ENCODE peak calls at places on chromosomes 12 and 14, in nine cellular contexts. L is upper lobe of right lung, S is tibial artery, Z is neural progenitor cell, O is small intestine, N is ovary, B is GM23248, U is hepatocyte, Q is H9. X is an unnamed sample. For H3K4me1, the result is how much of the 10 kb centered on the place peaks cover.

GRCh38 chr12:123013185-123014095 is 33.0 kb downstream of the ARL6IP4 start:
- DNase-seq in L (no peak), S (no peak), Z (no peak), O (no peak), N (no peak), B (no peak), U (no peak), Q (no peak), X (no peak)

GRCh38 chr14:35374273-35374681 is 30.3 kb downstream of the NFKBIA start:
- DNase-seq in L (no peak), S (peak), Z (no peak), O (peak), N (no peak), B (peak), U (peak), Q (no peak), X (peak)

GRCh38 chr12:71478277-71478676 is 38.7 kb downstream of the LGR5 start:
- DNase-seq in L (no peak), S (no peak), Z (no peak), O (no peak), N (no peak), B (no peak), U (no peak), Q (no peak), X (no peak)

GRCh38 chr12:6767301-6767591 is 1.1 kb downstream of the PTMS start:
- DNase-seq in L (no peak), S (no peak), Z (no peak), O (no peak), N (no peak), B (peak), U (no peak), Q (no peak), X (no peak)

GRCh38 chr14:43625294-43625693 is 881.8 kb downstream of the FSCB start:
- DNase-seq in L (no peak), S (no peak), Z (no peak), O (no peak), N (no peak), B (no peak), U (no peak), Q (no peak), X (no peak)

GRCh38 chr14:94681300-94682060 is 69.3 kb downstream of the SERPINA3 start:
- DNase-seq in L (peak), S (peak), Z (peak), O (peak), N (no peak), B (peak), U (peak), Q (peak), X (peak)

GRCh38 chr12:54428050-54429013 is 9.3 kb upstream of the ITGA5 start:
- DNase-seq in L (no peak), S (peak), Z (no peak), O (no peak), N (no peak), B (peak), U (no peak), Q (peak), X (no peak)

GRCh38 chr14:90201344-90201743 is 55.0 kb upstream of the PSMC1 start:
- DNase-seq in L (no peak), S (no peak), Z (no peak), O (no peak), N (no peak), B (no peak), U (no peak), Q (no peak), X (no peak)

GRCh38 chr12:82686223-82687019 is at the start of gene TMTC2:
- DNase-seq in L (peak), S (peak), Z (peak), O (peak), N (peak), B (peak), U (peak), Q (peak), X (peak)

GRCh38 chr14:68816183-68816942 is 23.5 kb upstream of the ZFP36L1 start:
- DNase-seq in L (peak), S (peak), Z (peak), O (peak), N (peak), B (peak), U (peak), Q (peak), X (peak)

GRCh38 chr14:105647784-105648608 is 121.6 kb downstream of the TMEM121 start:
- DNase-seq in L (no peak), S (no peak), Z (no peak), O (no peak), N (no peak), B (no peak), U (no peak), Q (no peak), X (no peak)

GRCh38 chr12:84857809-84858208 is 54.8 kb downstream of the SLC6A15 start:
- DNase-seq in L (no peak), S (no peak), Z (no peak), O (no peak), N (no peak), B (no peak), U (no peak), Q (no peak), X (no peak)

GRCh38 chr14:105913221-105913620 is 386.8 kb downstream of the TMEM121 start:
- DNase-seq in L (peak), S (no peak), Z (no peak), O (no peak), N (no peak), B (no peak), U (no peak), Q (no peak), X (no peak)

GRCh38 chr14:67680941-67681340 is 6.5 kb upstream of the VTI1B start:
- DNase-seq in L (no peak), S (no peak), Z (no peak), O (no peak), N (no peak), B (no peak), U (no peak), Q (no peak), X (no peak)

GRCh38 chr12:40225984-40226602 is 1.3 kb downstream of the LRRK2 start:
- DNase-seq in L (no peak), S (no peak), Z (no peak), O (peak), N (no peak), B (peak), U (no peak), Q (no peak), X (no peak)

GRCh38 chr12:24955853-24956252 is 7.0 kb upstream of the BCAT1 start:
- DNase-seq in L (no peak), S (no peak), Z (no peak), O (no peak), N (no peak), B (no peak), U (no peak), Q (peak), X (no peak)

GRCh38 chr12:3365416-3366385 is 125.3 kb upstream of the PRMT8 start:
- DNase-seq in L (no peak), S (no peak), Z (peak), O (no peak), N (no peak), B (peak), U (peak), Q (peak), X (no peak)

GRCh38 chr14:80117876-80118275 is 93.4 kb downstream of the DIO2 start:
- DNase-seq in L (no peak), S (no peak), Z (no peak), O (no peak), N (no peak), B (no peak), U (no peak), Q (no peak), X (no peak)

GRCh38 chr14:51607677-51608076 is 44.0 kb upstream of the FRMD6 start:
- DNase-seq in L (no peak), S (no peak), Z (no peak), O (no peak), N (no peak), B (peak), U (peak), Q (no peak), X (no peak)
- H3K4me1 ChIP-seq in L (under half), S (under half), Z (under half), O (under half), N (under half), B (half or more), U (under half), Q (under half), X (under half)

DNA sequence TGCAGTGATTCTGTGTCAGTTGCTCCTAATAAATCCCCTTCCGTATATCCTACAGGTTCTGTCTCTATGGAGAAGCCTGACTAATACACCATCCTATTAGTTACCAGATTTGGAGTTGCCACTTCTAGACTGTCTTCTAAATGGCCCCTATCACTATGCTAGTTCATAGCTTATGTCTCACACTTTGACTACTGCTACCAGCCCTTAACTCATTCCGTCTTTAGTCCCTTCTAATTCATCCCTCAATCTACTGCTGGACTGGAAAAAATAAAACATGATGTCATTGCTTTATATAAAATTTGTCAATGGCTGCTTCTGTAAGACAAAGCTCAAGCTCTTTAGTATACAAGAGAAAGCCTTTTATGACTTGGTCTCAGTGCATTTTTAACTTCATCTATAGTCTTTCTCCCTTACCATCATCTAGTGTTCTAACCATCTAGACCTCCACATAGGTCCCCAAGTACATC is 99.5 kb downstream of the PPP1R12A start:
- DNase-seq in L (no peak), S (no peak), Z (no peak), O (no peak), N (no peak), B (no peak), U (no peak), Q (no peak), X (no peak)
- H3K27ac ChIP-seq in L (no peak), S (no peak), Z (no peak), O (no peak), N (no peak), B (no peak), U (no peak), Q (no peak), X (no peak)

DNA sequence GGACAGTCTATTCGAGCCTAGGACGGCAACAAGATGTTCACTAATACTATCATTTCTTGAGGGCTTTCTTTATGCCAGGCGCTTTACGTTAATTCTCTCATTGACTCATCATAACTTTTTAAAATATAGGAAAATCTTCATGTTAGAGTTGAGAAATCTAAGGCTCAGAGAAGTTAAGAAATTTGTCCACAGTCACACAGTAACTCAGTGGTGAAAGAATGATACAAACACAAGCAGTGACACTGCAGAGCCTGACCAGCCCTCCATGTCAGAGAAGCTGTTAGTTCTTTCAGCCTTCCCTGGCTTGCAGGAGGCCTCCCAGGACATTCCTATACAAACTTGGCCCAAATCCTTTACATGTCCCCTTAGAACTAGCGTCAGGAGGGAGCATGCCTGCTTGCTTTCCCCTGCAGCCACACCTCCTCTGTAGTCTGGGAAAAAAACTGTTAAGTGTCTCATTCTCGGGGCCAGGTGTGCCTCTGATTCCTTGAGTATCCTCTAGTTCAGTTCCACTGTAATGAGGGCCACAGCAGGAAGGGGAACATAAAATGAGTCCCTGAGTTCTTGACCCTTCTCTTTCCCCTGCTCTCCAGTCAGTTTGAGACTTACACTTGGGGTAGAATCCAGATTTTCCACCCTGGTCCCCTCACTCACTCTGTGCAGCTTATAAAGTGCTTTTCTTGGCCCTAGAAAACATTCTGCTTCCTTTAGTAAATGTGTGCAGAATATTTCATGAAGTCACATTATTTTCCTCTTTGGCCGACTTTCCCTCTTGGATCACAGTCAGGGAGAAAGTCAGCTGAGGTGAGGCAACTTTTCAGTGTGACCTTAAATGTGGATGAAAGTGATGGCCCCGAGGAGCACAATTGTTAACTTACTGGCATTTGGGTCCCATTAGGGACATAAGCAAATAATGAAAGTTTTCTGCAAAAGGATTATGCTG is 152.2 kb upstream of the HIF1A start:
- DNase-seq in L (no peak), S (no peak), Z (no peak), O (no peak), N (no peak), B (peak), U (no peak), Q (no peak), X (no peak)
- H3K4me1 ChIP-seq in L (under half), S (half or more), Z (under half), O (under half), N (under half), B (half or more), U (under half), Q (under half), X (under half)

GRCh38 chr12:45224311-45224710 is 8.4 kb downstream of the ANO6 start:
- DNase-seq in L (no peak), S (no peak), Z (no peak), O (no peak), N (no peak), B (no peak), U (no peak), Q (no peak), X (no peak)

GRCh38 chr12:45227668-45228067 is 11.8 kb downstream of the ANO6 start:
- DNase-seq in L (no peak), S (no peak), Z (no peak), O (no peak), N (no peak), B (no peak), U (no peak), Q (no peak), X (no peak)

GRCh38 chr12:45220366-45220931 is 4.6 kb downstream of the ANO6 start:
- DNase-seq in L (no peak), S (no peak), Z (no peak), O (peak), N (no peak), B (no peak), U (no peak), Q (no peak), X (no peak)

GRCh38 chr12:45220961-45221360 is 5.1 kb downstream of the ANO6 start:
- DNase-seq in L (no peak), S (no peak), Z (no peak), O (no peak), N (no peak), B (no peak), U (no peak), Q (no peak), X (no peak)

GRCh38 chr12:45223868-45224267 is 8.0 kb downstream of the ANO6 start:
- DNase-seq in L (no peak), S (no peak), Z (no peak), O (peak), N (no peak), B (no peak), U (no peak), Q (no peak), X (no peak)
- H3K27ac ChIP-seq in L (no peak), S (no peak), Z (no peak), O (no peak), N (no peak), B (no peak), U (no peak), Q (no peak), X (no peak)

DNA sequence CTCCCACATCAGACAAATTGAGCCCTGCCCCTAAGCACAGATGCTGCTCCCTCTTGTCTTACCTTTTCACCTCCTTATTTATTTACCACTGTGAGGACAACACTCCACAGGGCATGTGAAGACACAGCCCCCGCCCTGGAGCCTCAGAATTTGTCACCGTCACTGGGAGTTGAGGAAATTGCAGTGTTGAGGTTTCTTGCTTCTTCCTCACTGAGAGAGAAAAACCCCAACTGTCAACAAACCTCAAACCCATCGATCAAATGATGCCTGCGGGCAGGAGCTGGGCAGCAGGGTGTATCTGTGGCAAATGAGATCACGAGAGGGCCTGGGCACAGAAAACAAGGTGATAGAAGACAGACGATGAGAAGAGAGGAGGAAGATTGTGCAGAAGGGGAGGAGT is 30.5 kb upstream of the PLEKHG3 start:
- DNase-seq in L (no peak), S (no peak), Z (no peak), O (no peak), N (no peak), B (no peak), U (no peak), Q (no peak), X (no peak)
- H3K4me1 ChIP-seq in L (under half), S (under half), Z (under half), O (under half), N (under half), B (under half), U (under half), Q (under half), X (under half)

GRCh38 chr12:75953312-75953906 is 78.2 kb downstream of the PHLDA1 start:
- DNase-seq in L (no peak), S (no peak), Z (no peak), O (no peak), N (peak), B (peak), U (peak), Q (no peak), X (no peak)
- H3K27ac ChIP-seq in L (no peak), S (no peak), Z (no peak), O (peak), N (peak), B (peak), U (peak), Q (no peak), X (no peak)

GRCh38 chr12:57089259-57090245 is 638 bp downstream of the NAB2 start:
- DNase-seq in L (peak), S (peak), Z (peak), O (peak), N (peak), B (peak), U (peak), Q (no peak), X (peak)
- H3K4me1 ChIP-seq in L (under half), S (half or more), Z (under half), O (under half), N (under half), B (under half), U (under half), Q (under half), X (under half)